ENCODE peak calls at places on chromosome 19, in ten cellular contexts. K, M, H, W, S, O, R, F, V and C are unnamed samples.
A peak's percentile ranks its signal among the peaks of the same experiment; 100 is the strongest.

GRCh38 chr19:10418281-10419199 is 1.8 kb upstream of the PDE4A start:
- DNase-seq in H (no peak), K (no peak), F (no peak), S (no peak), M (peak; percentile 61), W (peak; percentile 23), R (no peak), O (no peak), V (no peak), C (no peak)

GRCh38 chr19:409515-410242 is 732 bp upstream of the C2CD4C start:
- DNase-seq in S (no peak), K (no peak), M (peak; percentile 15), R (no peak), W (no peak), F (no peak), V (no peak), H (no peak), O (no peak), C (no peak)

GRCh38 chr19:39533791-39534190 is 1.1 kb upstream of the EID2B start:
- DNase-seq in O (no peak), K (no peak), F (no peak), W (no peak), H (no peak), R (no peak), M (no peak), S (no peak), V (no peak), C (no peak)

GRCh38 chr19:484494-484893 is 11.8 kb upstream of the MADCAM1 start:
- DNase-seq in M (no peak), V (no peak), S (no peak), R (no peak), W (no peak), K (no peak), F (no peak), H (no peak), O (no peak), C (no peak)

GRCh38 chr19:19776206-19777008 is 43.5 kb upstream of the ZNF14 start:
- DNase-seq in F (peak; percentile 90), K (peak; percentile 96), M (peak; percentile 96), V (peak; percentile 99), H (peak; percentile 89), W (peak; percentile 86), R (peak; percentile 99), S (peak; percentile 91), O (peak; percentile 98), C (peak; percentile 95)

GRCh38 chr19:461664-462551 is 1.1 kb upstream of the SHC2 start:
- DNase-seq in O (peak; percentile 31), W (no peak), F (peak; percentile 58), H (no peak), S (peak; percentile 79), R (no peak), K (no peak), V (no peak), M (no peak), C (peak; percentile 75)

GRCh38 chr19:49570138-49570856 is 10.1 kb downstream of the NOSIP start:
- DNase-seq in K (peak; percentile 87), H (peak; percentile 79), R (peak; percentile 80), S (peak; percentile 81), W (peak; percentile 65), O (peak; percentile 92), V (peak; percentile 73), M (peak; percentile 74), F (peak; percentile 45), C (peak; percentile 72)

GRCh38 chr19:51687791-51688664 is 5.1 kb upstream of the SPACA6 start:
- DNase-seq in W (no peak), M (no peak), F (no peak), S (no peak), R (peak; percentile 54), O (peak; percentile 62), V (peak; percentile 55), K (no peak), H (no peak), C (peak; percentile 36)

GRCh38 chr19:6241680-6242079 is 38.1 kb downstream of the MLLT1 start:
- DNase-seq in W (no peak), R (no peak), K (no peak), V (no peak), F (no peak), S (no peak), O (no peak), H (no peak), M (no peak), C (no peak)

GRCh38 chr19:10501971-10502523 is 1.1 kb downstream of the KEAP1 start:
- DNase-seq in S (peak; percentile 38), F (peak; percentile 88), M (peak; percentile 90), K (no peak), V (peak; percentile 24), R (peak; percentile 77), W (peak; percentile 47), H (no peak), O (peak; percentile 67), C (peak; percentile 57)

GRCh38 chr19:51064534-51065220 is at the start of gene KLK13:
- DNase-seq in F (no peak), V (no peak), S (peak; percentile 26), M (no peak), K (no peak), O (no peak), H (no peak), R (no peak), W (no peak), C (no peak)

GRCh38 chr19:38061294-38061693 is 154.3 kb downstream of the SIPA1L3 start:
- DNase-seq in S (no peak), V (peak; percentile 83), M (no peak), O (peak; percentile 71), R (no peak), W (no peak), K (peak; percentile 28), H (no peak), F (no peak), C (no peak)

GRCh38 chr19:1465191-1466016 is 13.6 kb downstream of the C19orf25 start:
- DNase-seq in V (peak; percentile 48), R (peak; percentile 41), F (no peak), O (no peak), K (no peak), H (no peak), S (no peak), W (no peak), M (no peak), C (no peak)

GRCh38 chr19:7083076-7083956 is 13.8 kb downstream of the ZNF557 start:
- DNase-seq in S (no peak), M (peak; percentile 13), H (no peak), W (no peak), V (peak; percentile 38), F (no peak), R (peak; percentile 16), O (peak; percentile 24), K (no peak), C (no peak)

GRCh38 chr19:34231439-34231838 is 22.9 kb upstream of the GARRE1 start:
- DNase-seq in O (no peak), K (no peak), H (no peak), M (no peak), S (no peak), W (no peak), F (no peak), R (no peak), V (no peak), C (no peak)

GRCh38 chr19:56538761-56539263 is at the start of gene ZFP28:
- DNase-seq in M (no peak), O (no peak), R (no peak), H (no peak), W (no peak), S (peak; percentile 80), V (no peak), F (no peak), K (no peak), C (peak; percentile 71)

GRCh38 chr19:42286349-42287016 is 15.4 kb upstream of the PRR19 start:
- DNase-seq in M (no peak), R (peak; percentile 57), H (no peak), O (no peak), K (no peak), S (no peak), V (peak; percentile 49), F (no peak), W (no peak), C (no peak)

GRCh38 chr19:41870401-41870873 is 6.6 kb upstream of the CD79A start:
- DNase-seq in S (no peak), K (peak; percentile 20), O (peak; percentile 40), F (no peak), M (no peak), V (peak; percentile 55), R (no peak), H (no peak), W (no peak), C (no peak)

GRCh38 chr19:49894011-49894664 is 2.5 kb downstream of the IL4I1 start:
- DNase-seq in F (no peak), H (no peak), M (no peak), S (no peak), R (no peak), O (no peak), K (no peak), V (no peak), W (no peak), C (no peak)

GRCh38 chr19:4722671-4723464 is 774 bp downstream of the DPP9 start:
- DNase-seq in V (peak; percentile 36), O (peak; percentile 42), M (peak; percentile 29), F (no peak), S (no peak), R (peak; percentile 30), W (no peak), H (no peak), K (no peak), C (no peak)

GRCh38 chr19:32450217-32450616 is 44.6 kb downstream of the DPY19L3 start:
- DNase-seq in R (no peak), F (no peak), K (no peak), H (no peak), W (no peak), V (peak; percentile 83), M (no peak), S (no peak), O (no peak), C (no peak)

GRCh38 chr19:33953023-33953422 is 156.4 kb downstream of the KCTD15 start:
- DNase-seq in O (no peak), W (no peak), H (no peak), M (no peak), V (no peak), K (no peak), F (no peak), R (no peak), S (no peak), C (no peak)

GRCh38 chr19:11105014-11105636 is 15.9 kb downstream of the LDLR start:
- DNase-seq in S (no peak), M (no peak), R (no peak), V (no peak), W (no peak), K (no peak), F (no peak), H (no peak), O (no peak), C (no peak)

GRCh38 chr19:738509-739128 is 12.3 kb upstream of the MISP start:
- DNase-seq in W (no peak), O (no peak), M (no peak), R (no peak), F (no peak), S (no peak), K (no peak), H (no peak), V (no peak), C (no peak)

GRCh38 chr19:35332817-35333216 is 3.8 kb downstream of the CD22 start:
- DNase-seq in M (no peak), R (no peak), W (peak; percentile 16), K (no peak), H (peak; percentile 38), O (no peak), V (no peak), S (no peak), F (no peak), C (no peak)

GRCh38 chr19:34201133-34201532 is 28.8 kb downstream of the LSM14A start:
- DNase-seq in K (no peak), S (no peak), H (no peak), F (no peak), O (no peak), W (no peak), R (no peak), M (no peak), V (no peak), C (no peak)

GRCh38 chr19:40452016-40452415 is 7.9 kb upstream of the SERTAD3 start:
- DNase-seq in K (no peak), H (no peak), V (no peak), R (no peak), S (no peak), W (no peak), M (no peak), F (no peak), O (no peak), C (no peak)

GRCh38 chr19:15641901-15642491 is 1.3 kb downstream of the CYP4F3 start:
- DNase-seq in H (no peak), K (no peak), R (no peak), M (peak; percentile 50), S (no peak), W (no peak), F (no peak), O (no peak), V (no peak), C (no peak)